ENCODE peak calls at places on chromosomes 11 and 22, in six cellular contexts. S is astrocyte of the spinal cord, X is bronchial epithelial cell, I is suprapubic skin, M is adrenal gland, D is AG04450. B is an unnamed sample.

GRCh38 chr11:82979824-82980223 is 78.3 kb downstream of the DDIAS start:
- DNase-seq in S (no peak), X (no peak), I (no peak), M (no peak), D (no peak), B (no peak)

GRCh38 chr11:100578966-100579365 is 108.1 kb upstream of the ARHGAP42 start:
- DNase-seq in S (peak), X (peak), I (no peak), M (peak), D (no peak), B (no peak)

GRCh38 chr22:45216133-45217003 is 24.3 kb downstream of the KIAA0930 start:
- DNase-seq in S (peak), X (no peak), I (no peak), M (no peak), D (peak), B (no peak)

GRCh38 chr11:120023551-120023950 is 114.4 kb downstream of the TRIM29 start:
- DNase-seq in S (no peak), X (no peak), I (no peak), M (no peak), D (no peak), B (no peak)

GRCh38 chr11:37505406-37505805 is 907.4 kb upstream of the RAG2 start:
- DNase-seq in S (no peak), X (peak), I (no peak), M (no peak), D (no peak), B (no peak)

GRCh38 chr22:49372530-49373288 is 455.0 kb downstream of the BRD1 start:
- DNase-seq in S (no peak), X (no peak), I (peak), M (no peak), D (no peak), B (no peak)

GRCh38 chr11:123594188-123594901 is 60.1 kb downstream of the SCN3B start:
- DNase-seq in S (no peak), X (no peak), I (no peak), M (peak), D (no peak), B (no peak)

GRCh38 chr11:72807021-72807693 is 7.1 kb upstream of the ATG16L2 start:
- DNase-seq in S (peak), X (no peak), I (no peak), M (no peak), D (no peak), B (no peak)

GRCh38 chr11:111000400-111001090 is 245.0 kb upstream of the POU2AF2 start:
- DNase-seq in S (peak), X (no peak), I (no peak), M (no peak), D (no peak), B (no peak)

GRCh38 chr22:49983148-49984042 is 22.8 kb downstream of the PIM3 start:
- DNase-seq in S (no peak), X (no peak), I (peak), M (no peak), D (no peak), B (no peak)

GRCh38 chr11:96426356-96427103 is 36.7 kb downstream of the JRKL start:
- DNase-seq in S (peak), X (peak), I (no peak), M (no peak), D (peak), B (peak)

GRCh38 chr11:134131628-134132244 is 62.9 kb downstream of the JAM3 start:
- DNase-seq in S (no peak), X (no peak), I (no peak), M (no peak), D (no peak), B (no peak)

GRCh38 chr11:8201524-8202365 is 32.9 kb upstream of the RIC3 start:
- DNase-seq in S (no peak), X (no peak), I (peak), M (no peak), D (no peak), B (no peak)

GRCh38 chr11:11998091-11998781 is 10.2 kb downstream of the DKK3 start:
- DNase-seq in S (peak), X (peak), I (peak), M (peak), D (peak), B (peak)

GRCh38 chr11:128941573-128942271 is 949 bp downstream of the TP53AIP1 start:
- DNase-seq in S (no peak), X (peak), I (no peak), M (no peak), D (no peak), B (no peak)

GRCh38 chr11:32034680-32035079 is 56.2 kb upstream of the RCN1 start:
- DNase-seq in S (peak), X (peak), I (no peak), M (no peak), D (no peak), B (no peak)

GRCh38 chr11:108817971-108818370 is 153.1 kb downstream of the DDX10 start:
- DNase-seq in S (no peak), X (no peak), I (no peak), M (no peak), D (no peak), B (no peak)

GRCh38 chr11:100438366-100438765 is 248.7 kb upstream of the ARHGAP42 start:
- DNase-seq in S (no peak), X (no peak), I (no peak), M (no peak), D (no peak), B (no peak)

GRCh38 chr11:14908214-14908880 is 16.3 kb upstream of the CYP2R1 start:
- DNase-seq in S (peak), X (peak), I (no peak), M (no peak), D (no peak), B (no peak)

GRCh38 chr11:66136752-66137123 is 66.7 kb downstream of the PACS1 start:
- DNase-seq in S (peak), X (peak), I (no peak), M (no peak), D (no peak), B (no peak)

GRCh38 chr11:69699213-69699612 is 4.6 kb downstream of the FGF19 start:
- DNase-seq in S (no peak), X (no peak), I (no peak), M (no peak), D (no peak), B (no peak)

GRCh38 chr22:45475876-45476514 is 26.7 kb upstream of the FBLN1 start:
- DNase-seq in S (no peak), X (no peak), I (no peak), M (no peak), D (no peak), B (no peak)

GRCh38 chr11:562046-562645 is 1.4 kb downstream of the RASSF7 start:
- DNase-seq in S (no peak), X (no peak), I (no peak), M (no peak), D (no peak), B (no peak)

GRCh38 chr11:81470446-81470845 is 1263.2 kb downstream of the FAM181B start:
- DNase-seq in S (no peak), X (no peak), I (no peak), M (no peak), D (no peak), B (no peak)

GRCh38 chr22:41249442-41249841 is 8.7 kb upstream of the CHADL start:
- DNase-seq in S (no peak), X (no peak), I (no peak), M (no peak), D (no peak), B (no peak)

GRCh38 chr22:50436134-50436830 is 38.6 kb downstream of the SBF1 start:
- DNase-seq in S (no peak), X (no peak), I (peak), M (no peak), D (no peak), B (no peak)

GRCh38 chr11:100805509-100806199 is 118.6 kb downstream of the ARHGAP42 start:
- DNase-seq in S (peak), X (no peak), I (no peak), M (peak), D (no peak), B (no peak)

GRCh38 chr11:59097113-59097708 is 9.8 kb upstream of the FAM111B start:
- DNase-seq in S (peak), X (peak), I (no peak), M (peak), D (peak), B (no peak)

GRCh38 chr11:92131289-92131890 is 93.2 kb upstream of the FAT3 start:
- DNase-seq in S (no peak), X (peak), I (no peak), M (no peak), D (no peak), B (no peak)

GRCh38 chr11:105881027-105881426 is 141.0 kb downstream of the MSANTD4 start:
- DNase-seq in S (no peak), X (no peak), I (no peak), M (no peak), D (no peak), B (no peak)

GRCh38 chr11:118434553-118435232 is 1.6 kb upstream of the KMT2A start:
- DNase-seq in S (peak), X (no peak), I (peak), M (peak), D (no peak), B (no peak)

GRCh38 chr11:26948881-26949280 is 45.0 kb upstream of the FIBIN start:
- DNase-seq in S (peak), X (peak), I (no peak), M (no peak), D (no peak), B (no peak)

GRCh38 chr11:107848345-107848744 is 10.2 kb downstream of the SLC35F2 start:
- DNase-seq in S (no peak), X (no peak), I (no peak), M (no peak), D (no peak), B (no peak)

DNA sequence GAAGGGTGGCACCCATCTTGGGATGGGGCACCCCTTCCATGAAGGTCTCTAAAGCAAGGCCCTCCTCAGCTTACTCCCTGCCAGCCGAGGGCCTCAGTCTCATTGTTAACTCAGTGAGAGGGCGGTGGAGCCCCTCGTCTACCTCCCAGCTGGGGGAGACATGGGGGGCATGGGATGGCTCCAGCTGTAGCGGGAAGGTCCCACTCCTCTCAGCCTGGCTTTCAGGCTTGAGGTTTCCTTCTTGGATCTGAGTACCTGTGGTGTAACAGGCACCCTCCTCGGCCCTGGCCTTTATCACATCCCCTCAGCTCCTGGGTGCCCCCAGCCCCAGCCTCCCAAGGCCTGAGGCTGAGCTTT is 2.0 kb downstream of the MIF start:
- DNase-seq in S (no peak), X (no peak), I (no peak), M (no peak), D (no peak), B (no peak)
- H3K4me3 ChIP-seq in S (no peak), X (no peak), I (no peak), M (no peak), D (no peak), B (peak)

DNA sequence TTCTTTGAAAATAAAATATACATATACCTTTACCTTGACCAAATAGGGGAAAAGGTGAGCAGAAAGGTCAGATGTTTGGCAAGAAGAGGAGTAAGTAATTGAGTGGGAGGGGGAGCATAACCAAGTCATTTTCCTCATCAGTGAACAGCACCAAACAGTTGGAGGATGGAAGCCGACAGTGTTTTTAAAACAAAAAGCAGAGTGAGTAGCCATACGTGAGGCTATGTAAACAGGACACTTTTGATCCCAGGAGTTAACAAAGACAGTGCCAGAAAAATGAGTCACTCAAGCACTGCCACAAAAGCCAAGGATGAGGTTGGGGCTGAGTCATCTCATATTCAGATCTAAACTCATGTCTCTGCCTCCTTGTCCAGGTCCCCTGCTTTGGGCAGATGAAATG is 734.7 kb downstream of the KCNA4 start:
- DNase-seq in S (peak), X (peak), I (no peak), M (peak), D (peak), B (no peak)
- H3K4me3 ChIP-seq in S (no peak), X (no peak), I (no peak), M (no peak), D (no peak), B (no peak)

GRCh38 chr11:113675003-113675471 is 31.1 kb downstream of the TMPRSS5 start:
- DNase-seq in S (peak), X (peak), I (no peak), M (no peak), D (peak), B (no peak)
- H3K4me3 ChIP-seq in S (no peak), X (no peak), I (no peak), M (no peak), D (no peak), B (no peak)

GRCh38 chr22:44030702-44031082 is 6.6 kb downstream of the PARVB start:
- DNase-seq in S (no peak), X (no peak), I (no peak), M (no peak), D (no peak), B (no peak)

GRCh38 chr22:44032126-44032730 is 8.1 kb downstream of the PARVB start:
- DNase-seq in S (peak), X (no peak), I (no peak), M (no peak), D (no peak), B (no peak)

GRCh38 chr22:44033689-44034088 is 9.6 kb downstream of the PARVB start:
- DNase-seq in S (peak), X (no peak), I (no peak), M (no peak), D (peak), B (no peak)

GRCh38 chr22:44031111-44031963 is 7.2 kb downstream of the PARVB start:
- DNase-seq in S (no peak), X (no peak), I (no peak), M (no peak), D (no peak), B (no peak)

DNA sequence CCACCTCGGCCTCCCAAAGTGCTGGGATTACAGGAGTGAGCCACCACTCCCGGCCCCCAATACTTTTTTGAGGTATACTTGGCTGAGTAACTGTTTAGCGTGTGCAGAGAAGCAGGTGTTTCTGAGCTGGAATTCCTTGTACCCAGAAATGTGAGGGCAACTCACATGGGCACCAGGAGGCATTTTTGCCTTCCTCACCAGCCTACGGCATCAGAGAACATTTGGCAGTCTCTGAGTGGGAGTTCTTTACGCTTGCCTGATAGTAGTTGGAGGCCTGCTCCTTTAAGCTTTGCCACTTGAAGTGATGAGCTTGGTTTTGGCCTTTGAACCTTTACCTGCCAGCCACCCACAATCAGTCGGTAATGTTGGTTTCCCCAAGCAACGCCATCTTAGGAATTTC is 9.2 kb downstream of the PARVB start:
- DNase-seq in S (no peak), X (no peak), I (no peak), M (no peak), D (no peak), B (no peak)
- H3K4me3 ChIP-seq in S (no peak), X (no peak), I (no peak), M (no peak), D (no peak), B (no peak)

DNA sequence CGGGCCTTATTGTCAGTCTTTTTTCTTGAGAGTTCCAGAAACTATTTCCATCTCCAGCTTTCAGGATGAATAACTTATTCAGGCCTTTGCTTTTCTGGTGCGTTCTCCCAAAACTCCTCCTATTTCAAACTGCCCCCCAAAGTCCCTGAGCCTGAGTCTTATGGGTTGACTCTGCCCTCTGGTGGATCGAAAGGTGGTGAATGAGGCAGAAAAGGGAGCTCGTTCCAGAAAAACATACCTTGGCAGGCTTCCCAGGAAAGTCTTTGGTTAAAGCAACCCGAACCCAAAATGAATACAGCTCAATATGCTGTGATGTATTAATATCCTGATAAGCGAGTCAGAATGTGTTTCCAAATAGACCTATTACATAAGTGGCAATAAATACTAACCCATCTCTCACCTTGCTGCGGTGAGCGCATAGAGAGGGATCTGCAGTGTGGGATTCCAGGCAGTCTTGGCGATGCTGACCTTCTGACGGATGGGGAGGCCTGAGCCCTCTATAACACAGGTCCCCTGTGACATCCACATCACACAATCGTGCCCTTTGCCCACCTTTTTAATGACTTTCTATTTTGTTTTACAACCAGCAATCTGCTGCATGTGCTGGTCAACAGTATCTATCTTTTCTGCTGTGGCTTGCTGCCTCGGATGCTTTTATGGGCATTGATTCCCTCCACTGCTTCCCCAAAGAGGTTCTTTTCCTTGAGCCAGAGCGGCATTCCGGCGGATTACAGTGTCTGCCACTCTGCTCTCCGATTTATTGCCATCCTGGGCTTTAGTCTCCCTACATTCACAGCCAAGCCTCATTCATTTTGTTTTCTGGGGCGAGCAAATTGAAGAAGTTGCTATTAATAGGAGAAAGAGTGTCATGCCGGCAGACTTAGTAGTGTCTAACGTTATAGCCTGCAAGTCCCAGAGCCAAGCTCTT is 756.8 kb downstream of the NTM start:
- DNase-seq in S (peak), X (peak), I (no peak), M (peak), D (peak), B (peak)
- H3K4me3 ChIP-seq in S (peak), X (no peak), I (peak), M (no peak), D (peak), B (no peak)

GRCh38 chr11:62676698-62677097 is 2.2 kb downstream of the UBXN1 start:
- DNase-seq in S (no peak), X (no peak), I (no peak), M (no peak), D (no peak), B (no peak)

GRCh38 chr11:62677709-62678108 is 1.2 kb downstream of the UBXN1 start:
- DNase-seq in S (no peak), X (no peak), I (no peak), M (no peak), D (no peak), B (no peak)

GRCh38 chr11:62678433-62678769 is 472 bp downstream of the UBXN1 start:
- DNase-seq in S (no peak), X (no peak), I (no peak), M (no peak), D (no peak), B (no peak)

GRCh38 chr11:62678770-62679696 is at the start of gene UBXN1:
- DNase-seq in S (peak), X (peak), I (peak), M (peak), D (peak), B (no peak)

DNA sequence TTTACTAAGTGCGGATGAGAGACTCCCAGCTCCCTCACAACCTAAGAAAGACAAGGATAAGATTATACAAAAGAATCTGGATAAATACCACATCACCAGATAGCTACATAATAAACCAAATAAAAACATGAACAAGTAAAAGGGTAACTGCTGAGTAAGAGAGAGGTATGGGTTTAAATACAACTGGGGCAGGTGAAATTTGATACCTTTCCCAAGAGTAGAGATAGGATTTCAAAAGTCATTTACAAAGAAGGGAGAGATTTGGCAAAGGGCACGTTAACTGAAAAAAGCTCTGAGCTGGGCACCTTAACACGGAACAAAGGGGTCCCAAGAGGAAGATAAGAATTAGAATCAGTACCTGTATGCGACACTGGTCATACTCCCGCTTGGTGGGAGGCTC is 1.7 kb downstream of the UBXN1 start:
- DNase-seq in S (no peak), X (no peak), I (no peak), M (no peak), D (no peak), B (no peak)
- H3K4me3 ChIP-seq in S (no peak), X (no peak), I (no peak), M (no peak), D (no peak), B (no peak)

DNA sequence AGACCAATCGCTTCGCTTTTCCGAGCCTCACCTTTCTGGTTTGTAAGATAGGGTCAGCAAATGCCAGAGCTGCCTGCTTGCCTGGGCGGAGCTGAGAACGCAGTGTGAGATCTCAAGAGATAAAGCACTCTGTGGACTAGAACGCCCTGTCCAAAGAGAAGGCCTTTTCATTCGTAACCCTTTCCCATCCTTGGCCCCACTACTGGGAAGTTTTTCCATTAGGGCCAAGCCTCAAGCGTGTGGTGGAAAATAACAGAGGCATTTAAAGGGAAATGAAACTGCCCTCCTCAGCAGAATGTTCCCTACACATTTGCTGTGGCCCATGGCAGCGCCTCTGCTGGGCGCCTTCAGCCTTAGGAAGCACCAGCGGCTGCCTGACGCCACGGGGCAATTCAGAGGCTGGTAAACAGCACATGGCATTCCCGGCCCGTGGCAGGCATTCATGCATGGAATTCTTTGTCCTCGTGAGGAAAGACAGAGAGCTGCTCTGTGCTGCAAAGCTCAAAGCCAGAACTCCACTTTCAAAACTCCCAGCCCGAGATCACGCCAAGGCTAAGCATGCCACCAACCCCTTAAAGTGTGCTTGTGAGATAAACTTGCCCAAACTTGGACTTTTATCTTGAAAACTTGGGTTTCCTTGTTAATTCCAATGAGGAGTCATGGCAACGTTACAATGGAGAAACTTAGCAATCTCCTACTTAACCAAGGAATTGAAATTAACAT is 38.1 kb downstream of the AHNAK start:
- DNase-seq in S (peak), X (peak), I (peak), M (peak), D (no peak), B (peak)
- H3K4me3 ChIP-seq in S (no peak), X (no peak), I (peak), M (no peak), D (no peak), B (peak)

B was measured in retinal pigment epithelial cell.